ENCODE peak calls at places on chromosomes 13 and 19, in five cellular contexts. P, W, C, H and Y are unnamed samples.

GRCh38 chr13:97226013-97226412 is 3.9 kb downstream of the MBNL2 start:
- DNase-seq in W (no peak), C (no peak), P (no peak), H (no peak), Y (no peak)

GRCh38 chr13:47499358-47500150 is 501.5 kb downstream of the SUCLA2 start:
- DNase-seq in H (no peak), C (peak; percentile 82), P (peak; percentile 88), W (peak; percentile 5), Y (peak; percentile 87)

GRCh38 chr19:19342086-19343015 is 21.7 kb downstream of the MAU2 start:
- DNase-seq in W (peak; percentile 86), C (peak; percentile 66), P (peak; percentile 45), H (no peak), Y (peak; percentile 77)

GRCh38 chr13:46905249-46905648 is 8.4 kb upstream of the HTR2A start:
- DNase-seq in W (no peak), H (no peak), C (no peak), P (peak; percentile 37), Y (peak; percentile 56)

GRCh38 chr13:73702419-73703071 is 431.7 kb downstream of the KLF12 start:
- DNase-seq in H (no peak), C (peak; percentile 84), W (no peak), P (no peak), Y (no peak)

GRCh38 chr13:83162493-83162892 is 719.8 kb downstream of the SLITRK1 start:
- DNase-seq in W (peak; percentile 5), C (no peak), P (no peak), H (no peak), Y (no peak)

GRCh38 chr19:42122691-42123607 is 9.3 kb downstream of the POU2F2 start:
- DNase-seq in W (no peak), C (no peak), H (no peak), P (no peak), Y (peak; percentile 27)

GRCh38 chr19:55119053-55119452 is 1.6 kb upstream of the PPP1R12C start:
- DNase-seq in W (no peak), C (no peak), H (no peak), P (no peak), Y (no peak)

GRCh38 chr13:81671103-81671502 is 1330.2 kb upstream of the SPRY2 start:
- DNase-seq in P (no peak), C (no peak), H (no peak), W (no peak), Y (no peak)

GRCh38 chr19:32566246-32566830 is 14.7 kb upstream of the PDCD5 start:
- DNase-seq in C (no peak), W (no peak), H (no peak), P (no peak), Y (peak; percentile 65)

GRCh38 chr19:966481-967088 is 17.6 kb upstream of the WDR18 start:
- DNase-seq in P (no peak), W (no peak), C (no peak), H (no peak), Y (no peak)

GRCh38 chr19:6066661-6067646 is 43.3 kb downstream of the RFX2 start:
- DNase-seq in W (peak; percentile 75), H (no peak), C (peak; percentile 62), P (peak; percentile 95), Y (peak; percentile 84)

GRCh38 chr13:106432636-106433035 is 102.8 kb downstream of the EFNB2 start:
- DNase-seq in C (no peak), P (no peak), H (no peak), W (no peak), Y (peak; percentile 46)

GRCh38 chr19:18697680-18698079 is 14.2 kb downstream of the CRTC1 start:
- DNase-seq in W (no peak), H (no peak), P (no peak), C (peak; percentile 54), Y (no peak)

GRCh38 chr19:9039728-9040127 is 29.5 kb upstream of the MUC16 start:
- DNase-seq in P (no peak), H (no peak), W (no peak), C (peak; percentile 36), Y (no peak)